ENCODE peak calls at places on chromosomes 12 and 14, in four cellular contexts. B, F, R and P are unnamed samples.

GRCh38 chr14:59919582-59920377 is at the start of gene LRRC9:
- DNase-seq in B (no peak), F (peak; percentile 84), R (no peak), P (peak; percentile 84)

GRCh38 chr12:84497819-84498218 is 414.8 kb downstream of the SLC6A15 start:
- DNase-seq in B (no peak), F (no peak), R (no peak), P (no peak)

GRCh38 chr14:101889366-101889765 is 75.0 kb upstream of the DYNC1H1 start:
- DNase-seq in B (no peak), F (no peak), R (no peak), P (no peak)

GRCh38 chr12:27780612-27781408 is 774 bp upstream of the MANSC4 start:
- DNase-seq in B (no peak), F (peak; percentile 63), R (no peak), P (peak; percentile 11)

GRCh38 chr12:122545855-122546254 is 18.8 kb downstream of the KNTC1 start:
- DNase-seq in B (no peak), F (no peak), R (no peak), P (no peak)

GRCh38 chr14:79638647-79639266 is 572.5 kb downstream of the DIO2 start:
- DNase-seq in B (peak; percentile 4), F (no peak), R (no peak), P (no peak)

GRCh38 chr14:38481939-38482678 is 226.2 kb upstream of the CLEC14A start:
- DNase-seq in B (no peak), F (no peak), R (no peak), P (no peak)

GRCh38 chr14:63287661-63288483 is 30.9 kb downstream of the GPHB5 start:
- DNase-seq in B (no peak), F (no peak), R (no peak), P (no peak)

GRCh38 chr14:53399057-53399456 is 245.9 kb upstream of the DDHD1 start:
- DNase-seq in B (no peak), F (no peak), R (no peak), P (peak; percentile 40)

GRCh38 chr12:7075931-7076330 is 15.4 kb downstream of the C1S start:
- DNase-seq in B (no peak), F (no peak), R (no peak), P (no peak)